ENCODE peak calls at places on chromosomes 11 and 22, in six cellular contexts. One of them, this sample, is unnamed.

GRCh38 chr11:11034476-11034875 is 176.6 kb upstream of the ZBED5 start:
- DNase-seq in ACHN: no peak
- DNase-seq in activated T-helper 1 cell treated with anti-CD3 and anti-CD28 coated beads, Interleukin-2, amount 50 U/mL, for 16 hours: no peak
- DNase-seq in NCI-H1694 treated with DMSO at 0.1 percent for 48 hours: no peak
- DNase-seq in Panc1: no peak
- DNase-seq in spleen: no peak
- DNase-seq in this sample: no peak

GRCh38 chr11:66616379-66617147 is at the start of gene RBM14:
- DNase-seq in spleen: peak; percentile 99
- DNase-seq in activated T-helper 1 cell treated with anti-CD3 and anti-CD28 coated beads, Interleukin-2, amount 50 U/mL, for 16 hours: peak; percentile 97
- DNase-seq in Panc1: peak; percentile 96
- DNase-seq in NCI-H1694 treated with DMSO at 0.1 percent for 48 hours: peak; percentile 96
- DNase-seq in ACHN: peak; percentile 99
- DNase-seq in this sample: peak; percentile 97

GRCh38 chr11:37905707-37906417 is 1307.8 kb upstream of the RAG2 start:
- DNase-seq in spleen: no peak
- DNase-seq in ACHN: no peak
- DNase-seq in NCI-H1694 treated with DMSO at 0.1 percent for 48 hours: no peak
- DNase-seq in activated T-helper 1 cell treated with anti-CD3 and anti-CD28 coated beads, Interleukin-2, amount 50 U/mL, for 16 hours: no peak
- DNase-seq in Panc1: no peak
- DNase-seq in this sample: no peak

GRCh38 chr11:12229450-12230229 is 119.2 kb downstream of the MICAL2 start:
- DNase-seq in ACHN: no peak
- DNase-seq in spleen: no peak
- DNase-seq in NCI-H1694 treated with DMSO at 0.1 percent for 48 hours: no peak
- DNase-seq in activated T-helper 1 cell treated with anti-CD3 and anti-CD28 coated beads, Interleukin-2, amount 50 U/mL, for 16 hours: no peak
- DNase-seq in Panc1: no peak
- DNase-seq in this sample: no peak

GRCh38 chr22:30969532-30970355 is 679 bp downstream of the TUG1 start:
- DNase-seq in spleen: no peak
- DNase-seq in NCI-H1694 treated with DMSO at 0.1 percent for 48 hours: peak; percentile 6
- DNase-seq in Panc1: no peak
- DNase-seq in ACHN: peak; percentile 46
- DNase-seq in activated T-helper 1 cell treated with anti-CD3 and anti-CD28 coated beads, Interleukin-2, amount 50 U/mL, for 16 hours: peak; percentile 14
- DNase-seq in this sample: no peak

GRCh38 chr11:133835258-133836075 is 9.8 kb downstream of the SPATA19 start:
- DNase-seq in spleen: no peak
- DNase-seq in ACHN: peak; percentile 39
- DNase-seq in Panc1: peak; percentile 41
- DNase-seq in NCI-H1694 treated with DMSO at 0.1 percent for 48 hours: peak; percentile 42
- DNase-seq in activated T-helper 1 cell treated with anti-CD3 and anti-CD28 coated beads, Interleukin-2, amount 50 U/mL, for 16 hours: no peak
- DNase-seq in this sample: no peak

GRCh38 chr11:1074244-1075221 is at the start of gene MUC2:
- DNase-seq in spleen: peak; percentile 68
- DNase-seq in NCI-H1694 treated with DMSO at 0.1 percent for 48 hours: no peak
- DNase-seq in Panc1: no peak
- DNase-seq in activated T-helper 1 cell treated with anti-CD3 and anti-CD28 coated beads, Interleukin-2, amount 50 U/mL, for 16 hours: no peak
- DNase-seq in ACHN: no peak
- DNase-seq in this sample: no peak

GRCh38 chr11:48109046-48109666 is 107.5 kb upstream of the OR4B1 start:
- DNase-seq in activated T-helper 1 cell treated with anti-CD3 and anti-CD28 coated beads, Interleukin-2, amount 50 U/mL, for 16 hours: no peak
- DNase-seq in NCI-H1694 treated with DMSO at 0.1 percent for 48 hours: peak; percentile 83
- DNase-seq in spleen: no peak
- DNase-seq in ACHN: peak; percentile 62
- DNase-seq in Panc1: no peak
- DNase-seq in this sample: peak; percentile 29

GRCh38 chr11:122758361-122758760 is 79.9 kb upstream of the CRTAM start:
- DNase-seq in activated T-helper 1 cell treated with anti-CD3 and anti-CD28 coated beads, Interleukin-2, amount 50 U/mL, for 16 hours: no peak
- DNase-seq in spleen: no peak
- DNase-seq in NCI-H1694 treated with DMSO at 0.1 percent for 48 hours: no peak
- DNase-seq in Panc1: no peak
- DNase-seq in ACHN: no peak
- DNase-seq in this sample: no peak

This sample was measured in HS-5.